ENCODE peak calls at places on chromosomes 4 and X, in eight cellular contexts. C is fibroblast of mammary gland, Q is choroid plexus epithelial cell, I is left ventricle myocardium inferior, D is astrocyte of the spinal cord, J is heart left ventricle, N is spleen, U is brain microvascular endothelial cell. B is an unnamed sample.
A peak's percentile ranks its signal among the peaks of the same experiment; 100 is the strongest.

GRCh38 chrX:9668537-9668936 is 97.1 kb downstream of the GPR143 start:
- DNase-seq in C (no peak), Q (peak; percentile 83), I (no peak), D (peak; percentile 78), J (no peak), N (no peak), U (peak; percentile 17), B (no peak)

GRCh38 chr4:8838911-8839431 is 32.7 kb downstream of the HMX1 start:
- DNase-seq in C (no peak), Q (no peak), I (no peak), D (no peak), J (no peak), N (no peak), U (no peak), B (no peak)

GRCh38 chrX:9940397-9940796 is 26.8 kb upstream of the CLDN34 start:
- DNase-seq in C (peak; percentile 34), Q (peak; percentile 78), I (no peak), D (peak; percentile 89), J (no peak), N (no peak), U (peak; percentile 55), B (no peak)

GRCh38 chr4:176793060-176793605 is 411 bp upstream of the VEGFC start:
- DNase-seq in C (no peak), Q (no peak), I (no peak), D (no peak), J (no peak), N (no peak), U (no peak), B (no peak)

GRCh38 chrX:77749695-77750094 is 36.3 kb downstream of the ATRX start:
- DNase-seq in C (peak; percentile 84), Q (peak; percentile 69), I (no peak), D (peak; percentile 49), J (no peak), N (no peak), U (peak; percentile 89), B (no peak)

GRCh38 chr4:38856524-38857337 is at the start of gene TLR6:
- DNase-seq in C (peak; percentile 59), Q (peak; percentile 81), I (no peak), D (peak; percentile 76), J (no peak), N (no peak), U (peak; percentile 72), B (no peak)

GRCh38 chr4:95362906-95363578 is 185.7 kb downstream of the UNC5C start:
- DNase-seq in C (peak; percentile 14), Q (peak; percentile 43), I (no peak), D (peak; percentile 17), J (no peak), N (no peak), U (peak; percentile 6), B (peak; percentile 52)

GRCh38 chr4:120096508-120097297 is 30.1 kb upstream of the MAD2L1 start:
- DNase-seq in C (peak; percentile 4), Q (no peak), I (no peak), D (no peak), J (no peak), N (no peak), U (no peak), B (no peak)

GRCh38 chr4:101037938-101038413 is 309.4 kb downstream of the PPP3CA start:
- DNase-seq in C (no peak), Q (no peak), I (no peak), D (peak; percentile 21), J (peak; percentile 16), N (no peak), U (no peak), B (no peak)

GRCh38 chrX:44735498-44735897 is 108.3 kb upstream of the DUSP21 start:
- DNase-seq in C (no peak), Q (no peak), I (no peak), D (no peak), J (no peak), N (no peak), U (no peak), B (no peak)

GRCh38 chrX:7109838-7110793 is 37.4 kb upstream of the STS start:
- DNase-seq in C (no peak), Q (no peak), I (no peak), D (no peak), J (no peak), N (no peak), U (no peak), B (no peak)

GRCh38 chr4:121380448-121381147 is at the start of gene QRFPR:
- DNase-seq in C (no peak), Q (no peak), I (peak; percentile 34), D (peak; percentile 9), J (peak; percentile 38), N (peak; percentile 73), U (no peak), B (no peak)

GRCh38 chr4:25446611-25447010 is 69.5 kb downstream of the ANAPC4 start:
- DNase-seq in C (no peak), Q (no peak), I (no peak), D (no peak), J (no peak), N (no peak), U (no peak), B (no peak)

GRCh38 chr4:108010167-108010566 is 20.5 kb downstream of the HADH start:
- DNase-seq in C (peak; percentile 88), Q (peak; percentile 67), I (no peak), D (peak; percentile 40), J (no peak), N (no peak), U (peak; percentile 57), B (no peak)

GRCh38 chrX:23779025-23779424 is 3.9 kb upstream of the SAT1 start:
- DNase-seq in C (peak; percentile 73), Q (peak; percentile 39), I (no peak), D (peak; percentile 40), J (no peak), N (no peak), U (peak; percentile 56), B (no peak)

GRCh38 chr4:139809207-139810157 is 143.9 kb downstream of the MGST2 start:
- DNase-seq in C (no peak), Q (no peak), I (no peak), D (no peak), J (no peak), N (no peak), U (no peak), B (no peak)

GRCh38 chr4:80255374-80256095 is 10.9 kb upstream of the FGF5 start:
- DNase-seq in C (peak; percentile 76), Q (no peak), I (no peak), D (peak; percentile 66), J (no peak), N (no peak), U (no peak), B (no peak)

GRCh38 chrX:109732319-109732779 is 708 bp downstream of the ACSL4 start:
- DNase-seq in C (peak; percentile 60), Q (peak; percentile 70), I (no peak), D (peak; percentile 58), J (no peak), N (no peak), U (no peak), B (no peak)

GRCh38 chr4:163484906-163485305 is 9.6 kb upstream of the TMA16 start:
- DNase-seq in C (peak; percentile 52), Q (peak; percentile 74), I (no peak), D (peak; percentile 49), J (peak; percentile 18), N (no peak), U (peak; percentile 46), B (no peak)

GRCh38 chr4:141636077-141636770 is at the start of gene IL15:
- DNase-seq in C (peak; percentile 41), Q (peak; percentile 58), I (peak; percentile 67), D (peak; percentile 77), J (peak; percentile 73), N (peak; percentile 91), U (peak; percentile 51), B (peak; percentile 41)

GRCh38 chr4:5979981-5980380 is 38.2 kb downstream of the C4orf50 start:
- DNase-seq in C (peak; percentile 14), Q (no peak), I (no peak), D (no peak), J (no peak), N (no peak), U (no peak), B (no peak)

GRCh38 chr4:15891312-15891711 is 47.2 kb downstream of the FGFBP1 start:
- DNase-seq in C (no peak), Q (no peak), I (no peak), D (no peak), J (no peak), N (no peak), U (no peak), B (no peak)

GRCh38 chr4:57109530-57109846 is 697 bp downstream of the IGFBP7 start:
- DNase-seq in C (no peak), Q (peak; percentile 39), I (no peak), D (no peak), J (no peak), N (no peak), U (no peak), B (no peak)
- H3K4me3 ChIP-seq in C (peak overlapping the region; percentile 54), Q (peak overlapping the region; percentile 98), I (peak overlapping the region; percentile 93), D (peak overlapping the region; percentile 71), J (peak overlapping the region; percentile 95), N (peak overlapping the region; percentile 59), U (peak overlapping the region; percentile 93), B (peak overlapping the region; percentile 68)

GRCh38 chr4:30725562-30725961 is 5.4 kb downstream of the PCDH7 start:
- DNase-seq in C (no peak), Q (no peak), I (no peak), D (no peak), J (no peak), N (no peak), U (no peak), B (no peak)
- H3K4me3 ChIP-seq in C (no peak overlapping the region), Q (peak overlapping the region; percentile 9), I (peak overlapping the region; percentile 77), D (no peak overlapping the region), J (peak overlapping the region; percentile 48), N (peak overlapping the region; percentile 61), U (no peak overlapping the region), B (no peak overlapping the region)

GRCh38 chrX:107154787-107155620 is 36.4 kb upstream of the RBM41 start:
- DNase-seq in C (peak; percentile 59), Q (peak; percentile 51), I (no peak), D (peak; percentile 39), J (no peak), N (peak; percentile 27), U (peak; percentile 6), B (no peak)
- H3K4me3 ChIP-seq in C (no peak overlapping the region), Q (no peak overlapping the region), I (peak overlapping the region; percentile 53), D (no peak overlapping the region), J (no peak overlapping the region), N (no peak overlapping the region), U (no peak overlapping the region), B (no peak overlapping the region)

GRCh38 chr4:61889117-61889516 is 689.0 kb downstream of the ADGRL3 start:
- DNase-seq in C (no peak), Q (no peak), I (no peak), D (no peak), J (no peak), N (no peak), U (no peak), B (no peak)

GRCh38 chr4:61886180-61886579 is 686.1 kb downstream of the ADGRL3 start:
- DNase-seq in C (no peak), Q (peak; percentile 28), I (no peak), D (no peak), J (no peak), N (no peak), U (no peak), B (no peak)

GRCh38 chr4:61891953-61892352 is 691.8 kb downstream of the ADGRL3 start:
- DNase-seq in C (no peak), Q (no peak), I (no peak), D (no peak), J (no peak), N (no peak), U (no peak), B (no peak)

DNA sequence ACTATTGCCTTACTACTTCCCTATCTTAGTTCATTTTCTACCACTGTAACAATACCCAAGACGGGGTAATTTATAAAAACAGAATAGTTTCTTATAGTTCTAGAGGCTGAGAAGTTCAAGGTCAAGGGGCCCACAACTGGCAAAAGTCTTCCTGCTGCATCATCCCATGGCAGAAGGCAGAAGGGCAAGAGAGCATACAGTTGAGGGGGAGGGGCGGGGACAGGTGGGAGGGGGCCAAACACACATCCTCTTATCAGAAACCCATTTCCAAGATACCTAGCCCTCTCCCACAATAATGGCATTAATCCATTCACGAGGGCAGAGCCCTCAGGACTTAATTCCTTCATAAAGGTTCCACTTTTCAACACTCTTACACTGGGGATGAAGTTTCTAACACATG is 690.2 kb downstream of the ADGRL3 start:
- DNase-seq in C (no peak), Q (no peak), I (no peak), D (no peak), J (no peak), N (no peak), U (no peak), B (no peak)
- H3K4me3 ChIP-seq in C (no peak overlapping the region), Q (no peak overlapping the region), I (no peak overlapping the region), D (no peak overlapping the region), J (no peak overlapping the region), N (no peak overlapping the region), U (no peak overlapping the region), B (no peak overlapping the region)

B was measured in ovary.